ENCODE peak calls at places on chromosomes 2 and 18, in nine cellular contexts. I is body of pancreas, S is fibroblast of lung, Z is ovary, X is astrocyte, B is suprapubic skin, J is HCT116, R is cardiac fibroblast, K is foreskin fibroblast. Q is an unnamed sample.

GRCh38 chr2:10378189-10378588 is 69.9 kb downstream of the ODC1 start:
- DNase-seq in I (peak; percentile 35), S (no peak), Z (no peak), X (no peak), B (no peak), J (no peak), R (no peak), K (no peak), Q (no peak)

GRCh38 chr2:27251786-27252185 is 11.1 kb downstream of the SLC30A3 start:
- DNase-seq in I (no peak), S (no peak), Z (no peak), X (no peak), B (no peak), J (no peak), R (no peak), K (no peak), Q (no peak)

GRCh38 chr18:8329186-8329771 is 280.0 kb upstream of the RAB12 start:
- DNase-seq in I (no peak), S (peak; percentile 69), Z (no peak), X (peak; percentile 66), B (no peak), J (no peak), R (peak; percentile 72), K (peak; percentile 59), Q (peak; percentile 90)

GRCh38 chr18:27808678-27809077 is 368.3 kb downstream of the CDH2 start:
- DNase-seq in I (no peak), S (peak; percentile 46), Z (no peak), X (peak; percentile 26), B (no peak), J (no peak), R (peak; percentile 32), K (no peak), Q (peak; percentile 80)

GRCh38 chr18:53457068-53457467 is 767.4 kb downstream of the MBD2 start:
- DNase-seq in I (no peak), S (peak; percentile 38), Z (no peak), X (peak; percentile 9), B (no peak), J (no peak), R (no peak), K (peak; percentile 2), Q (peak; percentile 7)

GRCh38 chr2:68320118-68320641 is 431 bp upstream of the CNRIP1 start:
- DNase-seq in I (peak; percentile 3), S (peak; percentile 20), Z (peak; percentile 42), X (peak; percentile 15), B (no peak), J (no peak), R (no peak), K (peak; percentile 31), Q (peak; percentile 14)

GRCh38 chr2:236257575-236257974 is 6.6 kb downstream of the ASB18 start:
- DNase-seq in I (no peak), S (no peak), Z (no peak), X (no peak), B (no peak), J (no peak), R (no peak), K (no peak), Q (no peak)

GRCh38 chr2:236607471-236608307 is 38.1 kb downstream of the ACKR3 start:
- DNase-seq in I (peak; percentile 89), S (peak; percentile 92), Z (no peak), X (peak; percentile 94), B (no peak), J (no peak), R (peak; percentile 3), K (no peak), Q (peak; percentile 89)

GRCh38 chr2:219525533-219526232 is 11.4 kb downstream of the ASIC4 start:
- DNase-seq in I (no peak), S (peak; percentile 32), Z (no peak), X (no peak), B (no peak), J (no peak), R (no peak), K (no peak), Q (no peak)

GRCh38 chr2:219526320-219527075 is 12.2 kb downstream of the ASIC4 start:
- DNase-seq in I (no peak), S (no peak), Z (no peak), X (no peak), B (no peak), J (no peak), R (no peak), K (no peak), Q (no peak)

GRCh38 chr2:219524817-219525216 is 10.5 kb downstream of the ASIC4 start:
- DNase-seq in I (no peak), S (no peak), Z (no peak), X (no peak), B (no peak), J (no peak), R (no peak), K (no peak), Q (no peak)

GRCh38 chr2:219527472-219527871 is 13.2 kb downstream of the ASIC4 start:
- DNase-seq in I (no peak), S (no peak), Z (no peak), X (no peak), B (no peak), J (no peak), R (no peak), K (no peak), Q (no peak)

DNA sequence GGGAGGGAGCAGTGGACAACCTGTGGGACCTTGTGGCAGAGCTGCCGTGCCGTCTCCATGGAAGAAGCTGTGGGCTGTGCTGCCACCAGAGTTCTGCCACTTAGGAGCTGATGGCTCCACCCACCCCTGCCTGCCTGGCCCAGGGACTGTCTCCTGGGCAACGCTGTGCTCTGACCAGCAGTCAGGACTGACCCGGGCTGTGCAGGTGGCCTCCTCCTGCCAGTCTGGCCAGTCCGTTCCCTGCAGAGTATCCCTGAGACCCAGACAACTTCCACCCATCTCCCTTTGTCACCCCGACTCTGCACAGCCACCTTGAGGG is 12.8 kb downstream of the ASIC4 start:
- DNase-seq in I (peak; percentile 66), S (no peak), Z (no peak), X (no peak), B (no peak), J (no peak), R (no peak), K (no peak), Q (no peak)
- H3K4me3 ChIP-seq in I (no peak overlapping the region), S (no peak overlapping the region), Z (no peak overlapping the region), X (no peak overlapping the region), B (no peak overlapping the region), J (no peak overlapping the region), R (no peak overlapping the region), K (no peak overlapping the region), Q (no peak overlapping the region)

GRCh38 chr18:13611058-13611615 is 115.2 kb downstream of the FAM210A start:
- DNase-seq in I (peak; percentile 38), S (peak; percentile 39), Z (peak; percentile 37), X (peak; percentile 35), B (no peak), J (no peak), R (peak; percentile 45), K (no peak), Q (peak; percentile 24)

GRCh38 chr18:13608791-13609552 is 117.4 kb downstream of the FAM210A start:
- DNase-seq in I (no peak), S (no peak), Z (no peak), X (no peak), B (no peak), J (no peak), R (no peak), K (no peak), Q (no peak)

GRCh38 chr18:13612111-13612997 is 114.0 kb downstream of the FAM210A start:
- DNase-seq in I (peak; percentile 22), S (no peak), Z (no peak), X (no peak), B (no peak), J (no peak), R (no peak), K (no peak), Q (no peak)

GRCh38 chr18:13611616-13612110 is 114.7 kb downstream of the FAM210A start:
- DNase-seq in I (peak; percentile 33), S (peak; percentile 63), Z (no peak), X (peak; percentile 55), B (no peak), J (no peak), R (peak; percentile 36), K (peak; percentile 49), Q (peak; percentile 27)

DNA sequence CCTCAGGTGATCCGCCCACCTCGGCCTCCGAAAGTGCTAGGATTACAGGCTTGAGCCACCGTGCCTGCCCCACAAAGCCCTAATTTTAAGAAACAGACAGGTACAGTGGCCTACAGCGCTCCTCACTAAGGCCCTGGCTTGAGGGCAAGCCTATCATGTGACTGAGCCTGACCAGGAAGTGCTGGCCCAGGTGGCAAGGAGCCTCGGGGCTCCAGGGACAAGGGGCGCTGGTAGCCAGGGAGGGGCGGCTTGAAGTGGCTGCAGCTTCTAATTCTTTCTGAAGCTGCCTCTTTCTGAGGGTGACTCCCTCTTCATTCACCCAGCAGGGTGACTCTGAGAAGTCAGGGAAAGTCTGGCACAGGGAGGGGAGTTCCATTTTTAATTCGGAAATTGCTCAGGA is 115.8 kb downstream of the FAM210A start:
- DNase-seq in I (no peak), S (no peak), Z (no peak), X (no peak), B (no peak), J (no peak), R (peak; percentile 2), K (no peak), Q (no peak)
- TF ChIP-seq CTCF in I (no peak), S (no peak), Z (no peak), X (no peak), B (no peak), J (no peak), R (no peak), K (no peak), Q (no peak)

DNA sequence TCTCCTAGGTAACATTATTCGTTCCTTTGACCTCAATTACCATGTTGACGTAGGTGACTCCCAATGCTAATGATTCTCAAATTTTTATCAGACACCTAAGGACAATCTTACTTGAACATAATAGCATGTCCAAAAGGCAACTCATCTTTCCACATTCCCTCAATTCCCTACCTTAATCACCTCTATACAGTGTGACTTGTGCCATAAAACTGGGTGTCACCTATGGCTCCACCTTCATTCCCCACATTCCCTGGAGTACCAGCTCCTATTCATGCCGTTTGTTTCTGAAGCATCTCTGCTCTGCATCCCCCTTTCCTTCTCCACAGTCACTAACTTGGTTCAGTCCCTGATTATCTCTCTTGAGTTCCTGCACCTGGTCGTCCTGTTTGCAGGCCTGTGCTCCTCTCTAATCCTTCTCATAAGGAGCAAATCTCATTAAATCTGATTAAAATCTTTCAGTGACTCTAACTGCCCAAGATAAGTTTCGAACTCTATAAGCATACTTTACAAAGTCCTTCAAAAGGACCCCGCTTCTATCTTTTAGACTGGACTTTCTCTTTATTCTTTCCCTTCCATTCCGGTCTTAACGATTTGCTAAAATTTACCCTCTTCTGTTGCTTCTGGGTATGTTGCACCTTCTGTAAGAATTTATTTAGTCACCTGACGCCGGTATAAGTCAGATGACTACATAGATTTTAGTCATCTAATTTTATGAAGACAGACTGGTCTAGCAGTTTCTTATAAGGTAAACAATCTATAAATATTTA is 128.7 kb downstream of the OSBPL1A start:
- DNase-seq in I (no peak), S (no peak), Z (no peak), X (no peak), B (no peak), J (no peak), R (no peak), K (no peak), Q (no peak)
- H3K4me3 ChIP-seq in I (no peak overlapping the region), S (no peak overlapping the region), Z (no peak overlapping the region), X (no peak overlapping the region), B (no peak overlapping the region), J (no peak overlapping the region), R (no peak overlapping the region), K (no peak overlapping the region), Q (no peak overlapping the region)

GRCh38 chr2:36333350-36334012 is 22.1 kb upstream of the CRIM1 start:
- DNase-seq in I (no peak), S (no peak), Z (no peak), X (no peak), B (no peak), J (no peak), R (no peak), K (no peak), Q (no peak)
- TF ChIP-seq CTCF in I (no peak), S (no peak), Z (no peak), X (no peak), B (no peak), J (peak; percentile 9), R (no peak), K (no peak), Q (peak; percentile 5)